ENCODE peak calls at places on chromosomes 12 and 14, in six cellular contexts. N is mammary epithelial cell, P is H9, Q is fibroblast of lung, X is astrocyte, D is GM23338. J is an unnamed sample. For H3K27me3, the result is how much of the 10 kb centered on the place peaks cover.

GRCh38 chr12:97300921-97301320 is 161.7 kb upstream of the RMST start:
- DNase-seq in N (no peak), X (peak), D (no peak), Q (peak), P (no peak), J (no peak)

GRCh38 chr12:32115404-32116104 is 8.9 kb downstream of the BICD1 start:
- DNase-seq in P (peak), X (peak), Q (peak), N (peak), D (no peak), J (peak)

GRCh38 chr12:124994435-124994975 is 1.1 kb downstream of the BRI3BP start:
- DNase-seq in X (peak), Q (no peak), N (no peak), D (peak), P (no peak), J (no peak)

GRCh38 chr12:124632510-124632909 is 65.1 kb upstream of the NCOR2 start:
- DNase-seq in Q (peak), P (no peak), X (peak), N (no peak), D (no peak), J (no peak)

GRCh38 chr14:65847065-65847847 is 434.7 kb downstream of the FUT8 start:
- DNase-seq in X (no peak), D (no peak), P (no peak), N (no peak), Q (no peak), J (no peak)

GRCh38 chr12:25200703-25201102 is 5.7 kb downstream of the ETFRF1 start:
- DNase-seq in Q (peak), X (peak), D (no peak), P (no peak), N (peak), J (no peak)

GRCh38 chr12:115135800-115136211 is 451.8 kb upstream of the TBX3 start:
- DNase-seq in P (no peak), D (no peak), X (peak), Q (peak), N (no peak), J (no peak)

GRCh38 chr12:121145221-121145620 is 12.5 kb downstream of the P2RX7 start:
- DNase-seq in D (no peak), N (no peak), Q (peak), X (peak), P (no peak), J (peak)

GRCh38 chr12:10672231-10672868 is 1.5 kb downstream of the STYK1 start:
- DNase-seq in X (no peak), Q (no peak), D (peak), N (no peak), P (no peak), J (no peak)

GRCh38 chr14:34331728-34332623 is 130.1 kb downstream of the SPTSSA start:
- DNase-seq in D (peak), P (peak), N (peak), X (peak), Q (peak), J (no peak)

GRCh38 chr12:14949631-14950030 is 11.3 kb upstream of the ERP27 start:
- DNase-seq in X (no peak), N (no peak), D (no peak), Q (no peak), P (no peak), J (no peak)
- H2AFZ ChIP-seq in X (no peak), N (no peak), D (no peak), Q (no peak), P (no peak), J (no peak)

GRCh38 chr14:68549057-68549421 is 243.8 kb downstream of the ZFP36L1 start:
- DNase-seq in P (no peak), D (peak), Q (peak), N (peak), X (peak), J (peak)

GRCh38 chr14:68548194-68549056 is 244.4 kb downstream of the ZFP36L1 start:
- DNase-seq in N (peak), X (peak), P (no peak), Q (peak), D (peak), J (peak)

GRCh38 chr14:68549966-68550705 is 242.7 kb downstream of the ZFP36L1 start:
- DNase-seq in Q (no peak), D (peak), P (no peak), X (no peak), N (no peak), J (no peak)

GRCh38 chr14:68546839-68547238 is 246.0 kb downstream of the ZFP36L1 start:
- DNase-seq in P (no peak), Q (peak), D (no peak), X (peak), N (peak), J (no peak)

DNA sequence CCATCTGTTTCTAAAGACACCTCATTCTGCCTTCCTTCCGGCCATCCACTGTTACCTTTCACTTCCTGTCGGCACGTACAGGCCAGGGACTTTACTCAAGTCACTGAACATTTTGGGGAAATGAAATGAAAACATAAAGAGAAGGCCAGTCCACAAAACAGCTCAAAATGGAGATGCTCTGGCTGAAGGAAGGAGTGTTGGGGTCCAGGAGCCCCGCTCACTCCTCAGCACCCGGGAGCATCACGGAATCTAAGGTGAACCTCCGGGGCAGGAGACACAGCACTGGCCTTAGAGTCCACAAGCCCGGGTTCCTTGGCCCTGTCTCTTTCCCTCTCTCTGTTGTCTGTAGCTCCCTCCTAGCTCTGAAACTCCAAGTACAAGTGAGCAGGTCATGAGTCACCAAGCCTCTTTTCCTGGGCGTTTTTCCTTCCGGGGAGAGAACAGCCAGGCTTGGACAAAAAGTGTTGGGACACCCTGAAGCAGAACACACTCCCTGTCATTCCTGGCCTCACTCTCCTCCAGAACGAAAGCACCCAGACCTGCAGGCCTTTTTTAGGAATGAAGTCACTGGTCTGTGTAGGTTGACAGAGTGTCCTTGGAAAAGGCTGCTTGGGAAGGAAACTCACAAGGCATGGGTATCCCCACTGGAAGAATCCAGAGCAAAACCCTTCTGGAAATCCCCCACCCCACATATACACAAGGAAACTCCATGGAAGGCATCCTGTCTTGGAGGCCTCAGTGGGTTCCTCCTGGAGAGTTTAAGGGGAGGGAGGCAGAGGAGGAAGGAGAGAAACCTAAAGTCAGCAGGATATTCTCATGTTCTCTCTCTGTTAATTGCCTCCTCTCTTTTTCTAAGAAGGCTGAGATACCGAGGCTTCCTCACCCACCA is 245.3 kb downstream of the ZFP36L1 start:
- DNase-seq in N (peak), D (no peak), Q (peak), X (peak), P (no peak), J (no peak)
- H3K27ac ChIP-seq in N (peak), D (no peak), Q (peak), X (peak), P (no peak), J (peak)

GRCh38 chr12:6730169-6730568 is 6.3 kb downstream of the COPS7A start:
- DNase-seq in D (peak), P (no peak), Q (no peak), X (no peak), N (no peak), J (no peak)

GRCh38 chr12:6724409-6724797 is 557 bp downstream of the COPS7A start:
- DNase-seq in Q (peak), D (peak), N (no peak), X (no peak), P (no peak), J (no peak)

GRCh38 chr12:6723607-6724408 is at the start of gene COPS7A:
- DNase-seq in Q (peak), N (peak), X (peak), D (peak), P (peak), J (peak)

GRCh38 chr12:6725350-6725749 is 1.5 kb downstream of the COPS7A start:
- DNase-seq in Q (no peak), D (no peak), X (no peak), N (no peak), P (no peak), J (no peak)

DNA sequence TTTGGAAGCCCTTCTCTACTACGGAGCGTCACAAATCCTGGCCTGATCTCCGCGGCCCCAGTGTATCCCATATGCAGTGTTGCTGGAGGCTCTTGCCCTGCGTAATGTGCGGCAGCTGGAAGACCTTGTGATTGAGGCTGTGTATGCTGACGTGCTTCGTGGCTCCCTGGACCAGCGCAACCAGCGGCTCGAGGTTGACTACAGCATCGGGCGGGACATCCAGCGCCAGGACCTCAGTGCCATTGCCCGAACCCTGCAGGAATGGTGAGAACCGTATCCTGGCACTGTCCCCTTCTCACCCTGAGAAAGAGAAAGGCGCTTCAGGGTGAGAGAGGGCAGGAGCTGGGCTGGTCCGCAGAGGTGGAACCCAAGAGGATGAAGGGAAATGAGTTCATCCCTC is 5.3 kb downstream of the COPS7A start:
- DNase-seq in Q (no peak), P (no peak), X (no peak), N (no peak), D (no peak), J (no peak)
- H3K27me3 ChIP-seq in Q (under half), P (under half), X (under half), N (under half), D (under half), J (under half)

GRCh38 chr12:27653661-27654060 is 42.6 kb upstream of the REP15 start:
- DNase-seq in N (no peak), P (no peak), D (no peak), Q (no peak), X (no peak), J (no peak)
- H2AFZ ChIP-seq in N (no peak), P (no peak), D (no peak), Q (no peak), X (no peak), J (no peak)

GRCh38 chr14:36626150-36626549 is 35.5 kb upstream of the PAX9 start:
- DNase-seq in X (no peak), D (no peak), N (no peak), P (no peak), Q (no peak), J (no peak)
- H3K27ac ChIP-seq in X (no peak), D (no peak), N (no peak), P (no peak), Q (no peak), J (no peak)

GRCh38 chr12:65139389-65139788 is 18.3 kb upstream of the WIF1 start:
- DNase-seq in D (no peak), N (no peak), Q (no peak), X (no peak), P (no peak), J (no peak)

DNA sequence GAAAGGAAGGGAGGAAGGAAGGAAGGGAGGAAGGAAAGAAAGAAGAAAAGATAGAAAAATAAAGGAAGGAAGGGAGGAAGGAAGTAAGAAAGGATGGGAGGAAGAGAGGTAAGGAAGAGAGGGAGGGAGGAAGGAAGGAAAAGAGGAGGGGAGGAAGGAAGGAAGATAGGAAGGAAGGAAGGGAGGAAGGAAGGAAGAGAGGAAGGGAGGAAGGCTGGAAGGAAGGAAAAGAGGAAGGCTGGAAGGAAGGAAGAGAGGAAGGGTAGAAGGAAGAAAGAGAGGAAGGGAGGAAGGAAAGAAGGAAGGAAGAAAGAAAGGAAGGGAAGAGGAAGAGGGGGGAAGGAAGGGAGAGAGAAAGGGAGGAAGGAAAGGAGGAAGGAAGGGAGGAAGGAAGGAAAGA is 12.8 kb upstream of the WIF1 start:
- DNase-seq in X (no peak), N (no peak), D (no peak), P (no peak), Q (no peak), J (no peak)
- H3K27me3 ChIP-seq in X (under half), N (under half), D (under half), P (under half), Q (under half), J (under half)